ENCODE peak calls at places on chromosomes 1 and 21, in five cellular contexts. D, H, S, X and J are unnamed samples.

GRCh38 chr1:234611799-234612351 is 1.9 kb upstream of the IRF2BP2 start:
- DNase-seq in D (peak), H (no peak), S (no peak), X (no peak), J (no peak)

GRCh38 chr1:170732262-170732595 is 68.3 kb downstream of the PRRX1 start:
- DNase-seq in D (no peak), H (peak), S (no peak), X (no peak), J (no peak)

GRCh38 chr1:23593556-23594148 is 34.4 kb upstream of the ID3 start:
- DNase-seq in D (peak), H (no peak), S (peak), X (no peak), J (no peak)

GRCh38 chr1:156266051-156266450 is 16.6 kb downstream of the SMG5 start:
- DNase-seq in D (no peak), H (no peak), S (no peak), X (no peak), J (no peak)

GRCh38 chr1:7592120-7592798 is 178.8 kb upstream of the VAMP3 start:
- DNase-seq in D (no peak), H (no peak), S (no peak), X (no peak), J (no peak)

GRCh38 chr1:205809942-205810345 is 3.1 kb downstream of the SLC41A1 start:
- DNase-seq in D (no peak), H (no peak), S (no peak), X (no peak), J (no peak)

GRCh38 chr1:37995773-37996379 is 6.1 kb upstream of the SF3A3 start:
- DNase-seq in D (peak), H (peak), S (no peak), X (no peak), J (no peak)

GRCh38 chr1:228860911-228861829 is 125.9 kb downstream of the RHOU start:
- DNase-seq in D (no peak), H (peak), S (no peak), X (no peak), J (no peak)

GRCh38 chr21:45844181-45844580 is 137.4 kb upstream of the COL6A1 start:
- DNase-seq in D (no peak), H (no peak), S (no peak), X (no peak), J (no peak)

GRCh38 chr1:155026588-155026987 is 7.0 kb downstream of the DCST2 start:
- DNase-seq in D (no peak), H (no peak), S (peak), X (no peak), J (no peak)

GRCh38 chr1:230542054-230542453 is 100.2 kb upstream of the COG2 start:
- DNase-seq in D (no peak), H (no peak), S (no peak), X (no peak), J (no peak)

GRCh38 chr1:153343040-153343681 is 5.5 kb downstream of the PGLYRP4 start:
- DNase-seq in D (no peak), H (no peak), S (no peak), X (no peak), J (no peak)

GRCh38 chr21:46118871-46119564 is 21.1 kb downstream of the COL6A2 start:
- DNase-seq in D (no peak), H (no peak), S (no peak), X (no peak), J (no peak)

GRCh38 chr1:82124987-82125638 is 324.4 kb downstream of the ADGRL2 start:
- DNase-seq in D (no peak), H (no peak), S (no peak), X (no peak), J (no peak)

GRCh38 chr1:71908313-71908712 is 374.0 kb downstream of the NEGR1 start:
- DNase-seq in D (no peak), H (no peak), S (no peak), X (no peak), J (no peak)

GRCh38 chr21:42277593-42277992 is 37.6 kb downstream of the TFF3 start:
- DNase-seq in D (no peak), H (no peak), S (no peak), X (no peak), J (no peak)

GRCh38 chr1:3614755-3615742 is 3.7 kb upstream of the MEGF6 start:
- DNase-seq in D (no peak), H (no peak), S (no peak), X (no peak), J (peak)

GRCh38 chr1:214549604-214550338 is 1.6 kb downstream of the PTPN14 start:
- DNase-seq in D (no peak), H (no peak), S (no peak), X (no peak), J (peak)

GRCh38 chr1:67987046-67987799 is 63.2 kb downstream of the DIRAS3 start:
- DNase-seq in D (no peak), H (peak), S (peak), X (no peak), J (no peak)

GRCh38 chr1:75632350-75632949 is 21.5 kb upstream of the SLC44A5 start:
- DNase-seq in D (peak), H (no peak), S (no peak), X (no peak), J (peak)